ENCODE peak calls at places on chromosome 3, in seven cellular contexts. G is T1000, Q is globus pallidus, D is Caki2, F is AG09319, J is germinal center, T is erythroblast. L is an unnamed sample.

GRCh38 chr3:58164916-58165821 is 45.6 kb downstream of the DNASE1L3 start:
- DNase-seq in D (peak), F (no peak), T (no peak), G (no peak), J (no peak), Q (no peak), L (no peak)

GRCh38 chr3:185770071-185770470 is 54.8 kb downstream of the IGF2BP2 start:
- DNase-seq in D (no peak), T (no peak), F (no peak), J (no peak), Q (no peak), G (no peak), L (no peak)

GRCh38 chr3:188900421-188900941 is 271.3 kb upstream of the TPRG1 start:
- DNase-seq in Q (no peak), F (peak), J (no peak), G (no peak), T (no peak), D (peak), L (no peak)

GRCh38 chr3:147937341-147937740 is 528.2 kb downstream of the ZIC1 start:
- DNase-seq in J (no peak), Q (peak), G (no peak), D (no peak), F (no peak), T (no peak), L (no peak)

GRCh38 chr3:55749036-55749435 is 261.9 kb upstream of the WNT5A start:
- DNase-seq in F (no peak), J (no peak), T (no peak), Q (no peak), G (no peak), D (no peak), L (no peak)

GRCh38 chr3:73432021-73432722 is 192.6 kb downstream of the PDZRN3 start:
- DNase-seq in Q (no peak), T (peak), G (no peak), D (peak), F (no peak), J (peak), L (peak)

GRCh38 chr3:12679468-12679867 is 15.6 kb upstream of the RAF1 start:
- DNase-seq in F (peak), G (peak), D (no peak), J (no peak), T (no peak), Q (no peak), L (no peak)

GRCh38 chr3:112761062-112761638 is 85.5 kb downstream of the CD200R1L start:
- DNase-seq in T (no peak), Q (no peak), D (no peak), J (no peak), F (no peak), G (no peak), L (no peak)

GRCh38 chr3:124627501-124627908 is 102.7 kb upstream of the UMPS start:
- DNase-seq in Q (no peak), J (no peak), D (no peak), F (no peak), T (peak), G (no peak), L (no peak)

GRCh38 chr3:128282392-128283196 is 129.3 kb downstream of the EEFSEC start:
- DNase-seq in D (no peak), F (peak), T (no peak), J (no peak), G (no peak), Q (peak), L (no peak)

GRCh38 chr3:193313448-193313958 is 65.0 kb downstream of the ATP13A5 start:
- DNase-seq in J (no peak), D (no peak), T (no peak), F (no peak), G (no peak), Q (no peak), L (no peak)

GRCh38 chr3:140056047-140056446 is 121.1 kb downstream of the CLSTN2 start:
- DNase-seq in Q (no peak), G (no peak), T (no peak), F (no peak), J (no peak), D (no peak), L (no peak)

GRCh38 chr3:127044996-127045395 is 62.1 kb downstream of the PLXNA1 start:
- DNase-seq in G (no peak), Q (no peak), J (peak), D (no peak), T (no peak), F (no peak), L (no peak)

GRCh38 chr3:138097192-138097829 is 18.1 kb downstream of the DZIP1L start:
- DNase-seq in G (no peak), F (no peak), D (no peak), T (no peak), J (peak), Q (no peak), L (no peak)

GRCh38 chr3:123307064-123307463 is 105.3 kb downstream of the SEC22A start:
- DNase-seq in J (no peak), F (no peak), T (no peak), Q (no peak), G (no peak), D (no peak), L (no peak)

GRCh38 chr3:185988080-185988815 is 50.4 kb upstream of the TRA2B start:
- DNase-seq in Q (no peak), D (no peak), J (no peak), T (no peak), F (no peak), G (no peak), L (no peak)

GRCh38 chr3:152026033-152026556 is 152.7 kb downstream of the SUCNR1 start:
- DNase-seq in D (peak), T (no peak), F (peak), Q (no peak), J (no peak), G (no peak), L (no peak)

GRCh38 chr3:27559835-27560234 is 75.7 kb upstream of the SLC4A7 start:
- DNase-seq in F (peak), Q (no peak), J (no peak), D (no peak), G (no peak), T (no peak), L (no peak)

GRCh38 chr3:190456779-190457178 is 7.1 kb upstream of the TMEM207 start:
- DNase-seq in Q (no peak), T (no peak), D (no peak), F (no peak), J (no peak), G (no peak), L (no peak)

GRCh38 chr3:150238995-150239612 is 169.0 kb upstream of the TSC22D2 start:
- DNase-seq in J (no peak), F (no peak), G (no peak), D (peak), Q (no peak), T (no peak), L (no peak)

GRCh38 chr3:64805980-64806379 is 118.2 kb upstream of the ADAMTS9 start:
- DNase-seq in G (no peak), Q (no peak), F (no peak), D (no peak), T (no peak), J (no peak), L (no peak)

GRCh38 chr3:52029053-52029452 is 27.3 kb downstream of the DUSP7 start:
- DNase-seq in D (no peak), J (no peak), G (no peak), T (peak), F (no peak), Q (no peak), L (no peak)

GRCh38 chr3:70273492-70273891 is 38.9 kb downstream of the MDFIC2 start:
- DNase-seq in J (no peak), F (no peak), T (no peak), G (no peak), D (no peak), Q (no peak), L (no peak)

GRCh38 chr3:126270145-126270811 is 86.9 kb downstream of the KLF15 start:
- DNase-seq in J (no peak), T (no peak), Q (peak), G (no peak), D (no peak), F (no peak), L (no peak)

GRCh38 chr3:194250104-194251002 is 100.8 kb downstream of the CPN2 start:
- DNase-seq in T (no peak), F (peak), Q (no peak), J (no peak), D (no peak), G (no peak), L (no peak)

GRCh38 chr3:133927543-133928066 is 31.9 kb upstream of the RAB6B start:
- DNase-seq in T (peak), F (no peak), Q (peak), D (no peak), G (peak), J (peak), L (peak)

GRCh38 chr3:39637807-39638206 is 170.3 kb downstream of the MOBP start:
- DNase-seq in J (no peak), G (no peak), D (peak), F (no peak), Q (no peak), T (peak), L (no peak)